ENCODE peak calls at places on chromosomes 1 and 21, in four cellular contexts. One of them, this sample, is unnamed.

GRCh38 chr1:90831910-90832309 is 114.8 kb upstream of the BARHL2 start:
- DNase-seq in adipocyte: no peak
- DNase-seq in effector memory CD4-positive, alpha-beta T cell: no peak
- DNase-seq in omental fat pad: no peak
- DNase-seq in this sample: no peak

GRCh38 chr1:63773815-63774616 is at the start of gene ROR1:
- DNase-seq in adipocyte: peak
- DNase-seq in effector memory CD4-positive, alpha-beta T cell: no peak
- DNase-seq in omental fat pad: peak
- DNase-seq in this sample: no peak

GRCh38 chr1:48127735-48128685 is 94.5 kb upstream of the SLC5A9 start:
- DNase-seq in adipocyte: no peak
- DNase-seq in effector memory CD4-positive, alpha-beta T cell: no peak
- DNase-seq in omental fat pad: no peak
- DNase-seq in this sample: no peak

GRCh38 chr1:184379111-184379752 is 7.6 kb upstream of the C1orf21 start:
- DNase-seq in adipocyte: no peak
- DNase-seq in effector memory CD4-positive, alpha-beta T cell: no peak
- DNase-seq in omental fat pad: no peak
- DNase-seq in this sample: no peak

GRCh38 chr1:222880586-222880985 is 65.7 kb downstream of the DISP1 start:
- DNase-seq in adipocyte: no peak
- DNase-seq in effector memory CD4-positive, alpha-beta T cell: no peak
- DNase-seq in omental fat pad: no peak
- DNase-seq in this sample: no peak

GRCh38 chr1:30232288-30232899 is 491.0 kb downstream of the MATN1 start:
- DNase-seq in adipocyte: no peak
- DNase-seq in effector memory CD4-positive, alpha-beta T cell: no peak
- DNase-seq in omental fat pad: no peak
- DNase-seq in this sample: no peak

GRCh38 chr1:50289495-50289894 is 133.7 kb downstream of the DMRTA2 start:
- DNase-seq in adipocyte: no peak
- DNase-seq in effector memory CD4-positive, alpha-beta T cell: no peak
- DNase-seq in omental fat pad: no peak
- DNase-seq in this sample: no peak

GRCh38 chr1:110245876-110246620 is 35.9 kb downstream of the KCNC4 start:
- DNase-seq in adipocyte: no peak
- DNase-seq in effector memory CD4-positive, alpha-beta T cell: no peak
- DNase-seq in omental fat pad: no peak
- DNase-seq in this sample: no peak

GRCh38 chr1:114345930-114346479 is 165.0 kb downstream of the TRIM33 start:
- DNase-seq in adipocyte: peak
- DNase-seq in effector memory CD4-positive, alpha-beta T cell: no peak
- DNase-seq in omental fat pad: no peak
- DNase-seq in this sample: no peak

GRCh38 chr21:35779690-35780570 is 280.4 kb downstream of the SETD4 start:
- DNase-seq in adipocyte: peak
- DNase-seq in effector memory CD4-positive, alpha-beta T cell: no peak
- DNase-seq in omental fat pad: no peak
- DNase-seq in this sample: no peak

GRCh38 chr1:193356249-193356648 is 169.8 kb upstream of the B3GALT2 start:
- DNase-seq in adipocyte: no peak
- DNase-seq in effector memory CD4-positive, alpha-beta T cell: no peak
- DNase-seq in omental fat pad: no peak
- DNase-seq in this sample: no peak

This sample was measured in effector CD8-positive, alpha-beta T cell.